ENCODE peak calls at places on chromosomes 3 and 15, in seven cellular contexts. C is upper lobe of left lung, X is stomach, E is sigmoid colon, A is heart left ventricle, V is IMR-90, H is adrenal gland. B is an unnamed sample.

GRCh38 chr15:83970290-83970890 is 265.2 kb upstream of the GOLGA6L4 start:
- DNase-seq in C (no peak), X (no peak), E (no peak), A (peak; percentile 54), V (no peak), H (no peak), B (no peak)

GRCh38 chr3:56673781-56674457 is 9.1 kb downstream of the TASOR start:
- DNase-seq in C (no peak), X (no peak), E (no peak), A (no peak), V (peak; percentile 18), H (no peak), B (no peak)

GRCh38 chr3:192902481-192903023 is 15.1 kb downstream of the MB21D2 start:
- DNase-seq in C (no peak), X (peak; percentile 45), E (no peak), A (no peak), V (no peak), H (no peak), B (no peak)

GRCh38 chr3:126978291-126978690 is 4.6 kb upstream of the PLXNA1 start:
- DNase-seq in C (no peak), X (no peak), E (no peak), A (no peak), V (no peak), H (no peak), B (no peak)

GRCh38 chr15:91807122-91807521 is 46.4 kb upstream of the SLCO3A1 start:
- DNase-seq in C (no peak), X (no peak), E (no peak), A (no peak), V (no peak), H (no peak), B (no peak)

GRCh38 chr3:128432301-128432897 is 34.3 kb downstream of the DNAJB8 start:
- DNase-seq in C (peak; percentile 76), X (peak; percentile 39), E (no peak), A (no peak), V (no peak), H (no peak), B (peak; percentile 54)

GRCh38 chr15:89912145-89912673 is 543 bp downstream of the ARPIN start:
- DNase-seq in C (peak; percentile 89), X (peak; percentile 49), E (peak; percentile 77), A (peak; percentile 48), V (no peak), H (peak; percentile 30), B (peak; percentile 44)

GRCh38 chr3:45794177-45794560 is 2.2 kb downstream of the SLC6A20 start:
- DNase-seq in C (no peak), X (no peak), E (no peak), A (no peak), V (no peak), H (no peak), B (no peak)

GRCh38 chr3:134252766-134253165 is 2.1 kb upstream of the RYK start:
- DNase-seq in C (no peak), X (no peak), E (no peak), A (no peak), V (no peak), H (no peak), B (no peak)

GRCh38 chr3:127002195-127003174 is 19.6 kb downstream of the PLXNA1 start:
- DNase-seq in C (peak; percentile 96), X (peak; percentile 71), E (peak; percentile 93), A (peak; percentile 90), V (peak; percentile 89), H (peak; percentile 64), B (peak; percentile 42)

GRCh38 chr3:188782725-188783124 is 389.0 kb upstream of the TPRG1 start:
- DNase-seq in C (no peak), X (no peak), E (no peak), A (no peak), V (no peak), H (no peak), B (no peak)

GRCh38 chr15:32651229-32651837 is 9.8 kb downstream of the SCG5 start:
- DNase-seq in C (no peak), X (peak; percentile 56), E (peak; percentile 64), A (no peak), V (peak; percentile 73), H (peak; percentile 55), B (no peak)

GRCh38 chr3:33929813-33930212 is 131.4 kb downstream of the PDCD6IP start:
- DNase-seq in C (no peak), X (no peak), E (no peak), A (no peak), V (no peak), H (no peak), B (no peak)

GRCh38 chr3:49813497-49814174 is at the start of gene UBA7:
- DNase-seq in C (peak; percentile 55), X (peak; percentile 61), E (peak; percentile 84), A (peak; percentile 61), V (peak; percentile 80), H (peak; percentile 69), B (peak; percentile 32)

GRCh38 chr3:149487598-149488197 is 13.2 kb downstream of the TM4SF4 start:
- DNase-seq in C (no peak), X (no peak), E (no peak), A (no peak), V (no peak), H (no peak), B (no peak)

GRCh38 chr3:131221731-131222130 is 159.8 kb upstream of the NUDT16 start:
- DNase-seq in C (no peak), X (no peak), E (no peak), A (no peak), V (peak; percentile 71), H (no peak), B (no peak)

GRCh38 chr3:178304758-178305157 is 231.5 kb upstream of the KCNMB2 start:
- DNase-seq in C (no peak), X (no peak), E (no peak), A (no peak), V (peak; percentile 93), H (no peak), B (no peak)

GRCh38 chr15:34011476-34011875 is 27.5 kb downstream of the AVEN start:
- DNase-seq in C (no peak), X (no peak), E (no peak), A (no peak), V (no peak), H (no peak), B (no peak)

GRCh38 chr3:64932016-64932518 is 244.3 kb upstream of the ADAMTS9 start:
- DNase-seq in C (no peak), X (no peak), E (no peak), A (no peak), V (no peak), H (no peak), B (no peak)

GRCh38 chr15:51341366-51342248 is at the start of gene GLDN:
- DNase-seq in C (peak; percentile 90), X (peak; percentile 52), E (no peak), A (peak; percentile 71), V (peak; percentile 2), H (no peak), B (no peak)

GRCh38 chr3:41000471-41000870 is 198.8 kb upstream of the CTNNB1 start:
- DNase-seq in C (no peak), X (no peak), E (no peak), A (no peak), V (no peak), H (no peak), B (no peak)

DNA sequence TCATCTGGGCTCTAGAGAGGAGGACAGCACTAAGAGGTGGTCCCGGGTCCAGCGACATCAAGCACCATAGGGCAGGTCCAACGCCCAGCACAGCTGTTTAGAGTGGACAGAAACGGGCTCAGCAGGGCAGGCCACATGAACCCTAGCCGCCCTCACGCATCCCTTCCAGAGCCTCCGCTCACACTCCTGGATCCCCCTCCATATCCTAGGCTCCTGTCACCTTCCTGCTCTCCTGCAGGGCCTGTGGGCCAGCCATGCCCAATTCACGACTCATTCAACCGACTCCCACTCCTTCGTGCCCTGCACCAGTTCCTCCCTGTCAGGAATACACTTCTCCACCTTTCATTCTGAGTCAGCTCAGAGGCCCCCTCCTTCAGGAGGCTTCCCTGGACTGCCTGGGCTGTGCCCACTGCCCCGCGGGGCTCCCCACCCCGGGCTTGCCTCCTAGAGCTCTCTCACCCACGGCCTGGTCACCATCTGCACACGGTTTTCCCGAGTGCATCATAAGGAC is 90.2 kb downstream of the LINGO1 start:
- DNase-seq in C (peak; percentile 59), X (no peak), E (peak; percentile 62), A (no peak), V (peak; percentile 53), H (no peak), B (no peak)
- H3K4me3 ChIP-seq in C (no peak overlapping the region), X (peak overlapping the region; percentile 52), E (no peak overlapping the region), A (no peak overlapping the region), V (no peak overlapping the region), H (no peak overlapping the region), B (no peak overlapping the region)

GRCh38 chr3:38003817-38004414 is 13.3 kb downstream of the VILL start:
- DNase-seq in C (no peak), X (no peak), E (peak; percentile 64), A (peak; percentile 51), V (no peak), H (no peak), B (no peak)
- H3K27ac ChIP-seq in C (peak overlapping the region; percentile 5), X (peak overlapping the region; percentile 72), E (peak overlapping the region; percentile 25), A (peak overlapping the region; percentile 58), V (no peak overlapping the region), H (no peak overlapping the region), B (peak overlapping the region; percentile 90)

DNA sequence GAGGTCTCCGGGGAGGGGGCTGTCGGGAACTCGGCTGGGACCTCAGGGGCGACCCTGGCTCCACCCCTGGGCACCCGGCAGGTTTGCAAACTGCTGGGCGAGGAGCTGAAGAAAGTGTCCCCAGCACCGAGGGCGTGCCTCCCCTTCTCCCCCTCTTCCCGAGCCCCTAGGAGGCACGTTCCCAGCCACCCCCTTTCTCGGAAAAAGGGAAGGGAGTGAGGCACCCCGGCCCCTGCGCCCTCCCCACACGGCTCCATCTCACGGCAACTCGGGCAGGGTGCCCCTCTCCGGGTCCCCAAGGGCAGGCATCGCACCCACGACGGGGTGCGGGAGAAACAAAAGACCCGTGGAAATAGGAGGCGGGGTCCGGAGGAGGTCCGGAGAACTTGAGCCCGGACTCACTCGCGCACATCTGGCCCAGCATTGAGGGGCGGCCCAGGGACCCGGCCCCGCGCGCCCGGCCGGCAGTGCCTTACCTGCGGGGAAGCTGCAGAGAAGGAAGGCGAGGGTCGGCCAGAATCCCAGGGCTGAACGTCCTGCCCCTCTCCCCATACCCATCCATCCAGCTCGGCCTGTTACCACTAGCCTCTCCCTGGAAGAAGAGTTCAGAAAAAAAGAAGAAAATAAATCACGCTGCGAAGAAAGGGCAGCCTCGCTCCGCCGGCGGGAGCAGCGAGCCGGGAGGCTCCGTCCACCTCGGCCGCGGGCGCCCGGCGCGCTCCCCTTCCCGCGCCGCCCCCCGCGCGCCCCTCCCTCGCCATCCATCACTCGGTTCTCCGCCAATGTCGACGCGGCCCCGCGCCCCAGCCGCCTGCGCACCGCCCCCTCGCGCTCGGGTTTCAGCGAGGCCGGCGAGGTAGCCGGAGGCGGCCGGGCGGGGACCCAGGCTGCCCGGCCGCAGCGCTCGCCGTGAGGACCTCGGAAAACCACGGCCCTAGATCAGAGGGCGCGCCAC is 16.3 kb downstream of the RGMA start:
- DNase-seq in C (peak; percentile 96), X (peak; percentile 69), E (peak; percentile 94), A (peak; percentile 87), V (peak; percentile 23), H (peak; percentile 54), B (peak; percentile 86)
- TF ChIP-seq POLR2A in C (peak; percentile 65), X (no peak), E (peak; percentile 41), A (peak; percentile 62), V (no peak), H (no peak), B (peak; percentile 86)

DNA sequence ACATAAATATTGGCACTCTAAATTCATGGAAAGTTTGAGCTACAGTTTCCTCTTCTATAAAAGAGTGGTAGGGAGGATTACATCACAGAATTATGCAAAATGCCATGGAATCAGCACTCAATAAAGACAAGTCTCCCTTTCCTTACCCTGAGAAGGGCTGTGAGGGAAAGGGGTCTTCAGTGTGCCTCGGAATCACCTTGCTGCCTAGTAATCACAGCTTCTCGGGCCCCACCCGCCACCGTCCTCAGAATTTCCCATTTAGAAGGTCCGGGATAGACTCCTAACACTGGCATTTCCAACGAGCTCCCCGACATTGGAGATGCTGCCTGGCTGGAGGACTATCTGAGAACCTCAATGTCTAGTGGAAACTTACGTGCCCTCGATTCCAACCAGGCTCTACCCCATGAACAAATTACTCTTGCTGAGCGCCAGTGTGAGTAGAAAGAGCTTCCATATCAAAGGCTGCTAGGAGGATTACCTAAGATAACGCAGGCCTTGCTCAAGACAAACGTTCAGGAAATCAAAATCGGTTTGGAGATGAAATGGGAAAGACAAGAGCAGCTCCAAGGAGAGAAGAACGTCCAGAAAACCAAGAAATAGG is 92.1 kb upstream of the CHD2 start:
- DNase-seq in C (no peak), X (no peak), E (no peak), A (no peak), V (no peak), H (peak; percentile 50), B (no peak)
- H3K4me3 ChIP-seq in C (peak overlapping the region; percentile 45), X (peak overlapping the region; percentile 60), E (peak overlapping the region; percentile 37), A (peak overlapping the region; percentile 43), V (no peak overlapping the region), H (peak overlapping the region; percentile 16), B (peak overlapping the region; percentile 30)